ENCODE peak calls at places on chromosome 12, in ten cellular contexts. N is nephron progenitor cell; R is GM13977; Q is cardiac muscle cell; A is GM12865; M is mesothelial cell of epicardium; W is CD14-positive monocyte; Z is OCI-LY7; K is CD8-positive, alpha-beta T cell; Y is HFFc6. E is an unnamed sample.

GRCh38 chr12:104784592-104784991 is 173.5 kb downstream of the SLC41A2 start:
- DNase-seq in W (no peak), Q (peak; percentile 25), R (no peak), Z (no peak), N (no peak), M (no peak), A (no peak), Y (no peak), K (no peak), E (no peak)

GRCh38 chr12:105235299-105235746 is 651 bp downstream of the APPL2 start:
- DNase-seq in A (no peak), N (no peak), Q (no peak), K (no peak), M (no peak), Z (peak; percentile 7), R (peak; percentile 31), Y (no peak), W (no peak), E (no peak)

GRCh38 chr12:6030081-6030480 is 85.0 kb upstream of the ANO2 start:
- DNase-seq in Q (no peak), Z (no peak), A (no peak), R (no peak), W (no peak), Y (no peak), N (no peak), K (no peak), M (peak; percentile 10), E (no peak)

GRCh38 chr12:452667-453210 is 7.0 kb upstream of the B4GALNT3 start:
- DNase-seq in Z (peak; percentile 51), K (peak; percentile 17), M (no peak), W (no peak), R (peak; percentile 74), N (no peak), Q (no peak), A (peak; percentile 65), Y (no peak), E (no peak)

GRCh38 chr12:57049890-57050289 is at the start of gene MYO1A:
- DNase-seq in W (no peak), M (no peak), N (peak; percentile 27), K (no peak), Q (peak; percentile 54), Y (peak; percentile 15), Z (no peak), A (no peak), R (no peak), E (no peak)

GRCh38 chr12:89464974-89465592 is 59.5 kb downstream of the GALNT4 start:
- DNase-seq in W (no peak), Z (no peak), A (no peak), M (peak; percentile 39), Q (no peak), Y (no peak), N (no peak), R (no peak), K (no peak), E (no peak)

GRCh38 chr12:89948266-89949175 is 239.9 kb upstream of the ATP2B1 start:
- DNase-seq in A (no peak), R (no peak), K (no peak), Z (no peak), Y (no peak), M (no peak), N (no peak), W (no peak), Q (no peak), E (no peak)

GRCh38 chr12:89084751-89085150 is 267.6 kb downstream of the DUSP6 start:
- DNase-seq in A (no peak), Y (no peak), W (no peak), M (no peak), Z (no peak), N (no peak), Q (no peak), K (no peak), R (no peak), E (no peak)

GRCh38 chr12:131911251-131911650 is 16.8 kb downstream of the ULK1 start:
- DNase-seq in Q (no peak), K (no peak), R (no peak), Y (no peak), Z (no peak), A (no peak), W (peak; percentile 42), N (no peak), M (no peak), E (no peak)

GRCh38 chr12:131913666-131914065 is 15.4 kb upstream of the PUS1 start:
- DNase-seq in W (no peak), Q (no peak), Z (no peak), N (no peak), Y (no peak), A (no peak), M (no peak), K (no peak), R (no peak), E (no peak)

GRCh38 chr12:131912526-131913274 is 16.4 kb upstream of the PUS1 start:
- DNase-seq in K (no peak), Q (no peak), M (no peak), R (no peak), A (no peak), W (peak; percentile 47), N (no peak), Y (peak; percentile 84), Z (no peak), E (peak; percentile 60)

GRCh38 chr12:131910302-131911110 is 16.1 kb downstream of the ULK1 start:
- DNase-seq in M (no peak), W (no peak), N (no peak), K (no peak), Q (no peak), Z (no peak), R (no peak), Y (no peak), A (no peak), E (no peak)

DNA sequence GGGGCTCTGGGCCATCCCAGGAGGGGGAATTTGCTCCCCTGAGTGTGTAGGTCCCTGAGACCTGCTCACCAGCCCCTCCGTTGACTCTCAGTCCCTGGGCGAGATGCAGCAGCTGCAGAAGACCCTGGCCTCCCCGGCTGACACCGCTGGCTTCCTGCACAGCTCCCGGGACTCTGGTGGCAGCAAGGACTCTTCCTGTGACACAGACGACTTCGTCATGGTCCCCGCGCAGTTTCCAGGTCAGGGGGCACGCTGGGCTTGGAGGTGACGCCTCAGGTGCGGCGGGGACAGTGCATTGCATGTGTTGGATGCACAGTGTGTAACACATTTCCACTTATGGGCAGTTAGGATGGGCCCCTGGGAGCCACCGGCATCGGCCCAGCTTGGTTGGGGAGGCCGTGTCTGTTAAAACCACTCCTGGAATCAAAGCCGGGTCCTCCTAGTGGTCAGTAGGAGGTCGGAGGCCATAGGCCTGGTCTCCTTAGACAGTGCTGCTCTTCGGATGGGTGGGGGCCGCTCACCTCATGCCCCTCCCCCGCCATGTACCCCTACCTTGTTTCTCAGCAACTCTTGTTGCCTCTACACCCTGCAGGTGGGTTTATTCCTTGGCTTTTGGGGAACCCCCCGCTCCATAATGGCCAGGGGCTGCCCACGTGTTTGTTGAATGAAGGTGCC is 17.1 kb upstream of the PUS1 start:
- DNase-seq in M (no peak), N (no peak), A (no peak), W (no peak), Z (no peak), K (no peak), R (no peak), Q (no peak), Y (no peak), E (no peak)
- TF ChIP-seq CTCF in M (no peak), N (no peak), A (no peak), W (no peak), Z (no peak), K (no peak), R (no peak), Q (no peak), Y (no peak), E (no peak)

GRCh38 chr12:113152835-113153814 is 3.6 kb downstream of the CFAP73 start:
- DNase-seq in Y (peak; percentile 55), N (peak; percentile 68), K (peak; percentile 50), Q (peak; percentile 75), R (peak; percentile 89), A (peak; percentile 77), Z (peak; percentile 92), W (no peak), M (peak; percentile 57), E (no peak)

GRCh38 chr12:113155641-113156040 is 6.1 kb downstream of the CFAP73 start:
- DNase-seq in N (no peak), Z (no peak), Q (no peak), M (no peak), K (no peak), A (no peak), Y (no peak), R (no peak), W (no peak), E (no peak)

GRCh38 chr12:113152196-113152834 is 2.8 kb downstream of the CFAP73 start:
- DNase-seq in Q (no peak), K (no peak), N (no peak), Y (no peak), M (no peak), A (no peak), W (no peak), Z (no peak), R (no peak), E (no peak)

GRCh38 chr12:113155060-113155459 is 5.5 kb downstream of the CFAP73 start:
- DNase-seq in N (no peak), Y (no peak), M (no peak), W (no peak), Q (no peak), Z (no peak), A (no peak), R (no peak), K (no peak), E (no peak)

GRCh38 chr12:113154351-113154973 is 4.9 kb downstream of the CFAP73 start:
- DNase-seq in M (no peak), R (peak; percentile 67), N (peak; percentile 64), K (peak; percentile 18), Y (no peak), W (no peak), Z (peak; percentile 86), Q (peak; percentile 75), A (no peak), E (no peak)
- TF ChIP-seq CTCF in M (no peak), R (no peak), N (no peak), K (no peak), Y (no peak), W (no peak), Z (no peak), Q (no peak), A (no peak), E (no peak)

GRCh38 chr12:30136661-30137060 is 352.9 kb upstream of the TMTC1 start:
- DNase-seq in M (no peak), A (no peak), Z (no peak), N (no peak), Y (no peak), Q (no peak), K (no peak), W (no peak), R (no peak), E (no peak)

GRCh38 chr12:30138483-30138882 is 354.7 kb upstream of the TMTC1 start:
- DNase-seq in M (no peak), N (no peak), Y (no peak), R (no peak), A (no peak), W (no peak), Z (no peak), K (no peak), Q (peak; percentile 36), E (no peak)

GRCh38 chr12:30134229-30134628 is 350.5 kb upstream of the TMTC1 start:
- DNase-seq in Q (peak; percentile 20), W (no peak), Z (no peak), K (no peak), R (no peak), M (no peak), A (no peak), N (no peak), Y (no peak), E (no peak)
- TF ChIP-seq CTCF in Q (no peak), W (no peak), Z (no peak), K (no peak), R (no peak), M (no peak), A (no peak), N (no peak), Y (no peak), E (no peak)

DNA sequence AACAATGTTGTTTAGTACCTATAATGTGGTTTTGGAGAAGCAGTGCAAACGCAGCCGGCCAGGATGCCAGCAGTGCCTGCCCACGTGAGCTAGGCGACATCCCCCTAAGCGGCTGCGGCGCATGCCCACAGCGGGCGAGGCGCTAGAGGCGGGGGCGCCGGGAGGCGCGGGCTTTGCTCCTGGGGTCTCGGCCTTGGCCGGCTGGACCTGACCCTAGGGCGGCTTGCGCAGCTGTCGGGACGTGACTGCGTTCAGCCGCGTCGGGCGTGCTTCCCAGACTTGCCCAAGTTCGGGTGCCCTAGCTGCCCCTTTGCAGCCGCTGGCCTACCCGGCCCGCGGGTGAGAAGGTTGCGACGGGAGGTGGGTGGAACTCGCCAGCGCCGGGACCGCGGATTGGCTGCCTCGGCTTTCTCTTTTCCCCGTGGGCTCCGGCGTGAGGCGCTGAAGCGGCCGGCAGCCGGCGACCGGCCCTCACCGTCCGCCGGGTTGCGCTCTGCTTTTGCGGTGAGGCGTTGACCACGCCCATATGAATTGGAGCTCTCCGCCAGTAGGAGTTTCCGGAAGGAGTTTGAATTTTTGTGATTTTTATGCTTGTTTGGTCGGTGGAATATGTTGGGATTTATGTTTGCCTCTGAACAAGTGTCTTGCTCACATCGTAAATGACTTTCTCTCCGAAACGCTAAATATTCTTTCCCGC is at the start of gene TMEM19:
- DNase-seq in A (peak; percentile 96), M (peak; percentile 83), Z (peak; percentile 94), R (peak; percentile 87), K (peak; percentile 83), W (peak; percentile 83), Q (peak; percentile 93), Y (peak; percentile 89), N (peak; percentile 87), E (peak; percentile 49)
- TF ChIP-seq CTCF in A (peak; percentile 19), M (no peak), Z (peak; percentile 65), R (peak; percentile 64), K (no peak), W (no peak), Q (peak; percentile 29), Y (peak; percentile 50), N (no peak), E (no peak)

E was measured in omental fat pad.